ENCODE peak calls at places on chromosome X, in eight cellular contexts. C is AG04450, A is spleen, N is Panc1, S is endothelial cell, D is WERI-Rb-1, M is brain microvascular endothelial cell, P is glutamatergic neuron. H is an unnamed sample.

GRCh38 chrX:106611682-106612402 is at the start of gene RADX:
- DNase-seq in C (peak; percentile 15), A (peak; percentile 95), N (peak; percentile 67), S (peak; percentile 74), D (peak; percentile 16), M (peak; percentile 46), P (peak; percentile 84), H (peak; percentile 74)

GRCh38 chrX:97363843-97364242 is 480.1 kb downstream of the RPA4 start:
- DNase-seq in C (no peak), A (no peak), N (no peak), S (no peak), D (no peak), M (no peak), P (no peak), H (no peak)

GRCh38 chrX:100649550-100650356 is 5.8 kb downstream of the SRPX2 start:
- DNase-seq in C (peak; percentile 78), A (no peak), N (no peak), S (peak; percentile 6), D (peak; percentile 58), M (peak; percentile 83), P (no peak), H (peak; percentile 75)

GRCh38 chrX:72685810-72686465 is 28.2 kb downstream of the PHKA1 start:
- DNase-seq in C (no peak), A (no peak), N (no peak), S (no peak), D (no peak), M (no peak), P (no peak), H (peak; percentile 37)

GRCh38 chrX:153423652-153424051 is 12.4 kb downstream of the ZFP92 start:
- DNase-seq in C (no peak), A (no peak), N (no peak), S (no peak), D (no peak), M (no peak), P (no peak), H (no peak)

GRCh38 chrX:44675364-44676024 is 132.8 kb upstream of the FUNDC1 start:
- DNase-seq in C (peak; percentile 88), A (no peak), N (no peak), S (no peak), D (no peak), M (peak; percentile 45), P (peak; percentile 32), H (peak; percentile 19)

GRCh38 chrX:155262970-155263754 is 1.1 kb downstream of the RAB39B start:
- DNase-seq in C (no peak), A (no peak), N (no peak), S (no peak), D (no peak), M (no peak), P (no peak), H (no peak)

GRCh38 chrX:118215346-118215745 is 98.7 kb upstream of the KLHL13 start:
- DNase-seq in C (no peak), A (no peak), N (no peak), S (no peak), D (no peak), M (no peak), P (no peak), H (no peak)

GRCh38 chrX:47264507-47265173 is 31.8 kb downstream of the USP11 start:
- DNase-seq in C (no peak), A (no peak), N (no peak), S (no peak), D (no peak), M (peak; percentile 47), P (no peak), H (no peak)

GRCh38 chrX:7163146-7163677 is 15.3 kb upstream of the PUDP start:
- DNase-seq in C (no peak), A (no peak), N (no peak), S (no peak), D (no peak), M (no peak), P (no peak), H (no peak)

GRCh38 chrX:10041383-10041782 is 74.2 kb downstream of the CLDN34 start:
- DNase-seq in C (no peak), A (no peak), N (no peak), S (no peak), D (no peak), M (no peak), P (no peak), H (no peak)

GRCh38 chrX:86133761-86134160 is 14.5 kb upstream of the DACH2 start:
- DNase-seq in C (no peak), A (no peak), N (no peak), S (no peak), D (no peak), M (no peak), P (no peak), H (no peak)

GRCh38 chrX:148517191-148517590 is 16.8 kb downstream of the AFF2 start:
- DNase-seq in C (no peak), A (no peak), N (no peak), S (no peak), D (no peak), M (no peak), P (no peak), H (no peak)

GRCh38 chrX:125094901-125095300 is 224.8 kb upstream of the TEX13C start:
- DNase-seq in C (no peak), A (no peak), N (no peak), S (no peak), D (no peak), M (no peak), P (no peak), H (no peak)

GRCh38 chrX:45758738-45759397 is 558.2 kb upstream of the DIPK2B start:
- DNase-seq in C (no peak), A (no peak), N (no peak), S (no peak), D (no peak), M (no peak), P (no peak), H (no peak)

DNA sequence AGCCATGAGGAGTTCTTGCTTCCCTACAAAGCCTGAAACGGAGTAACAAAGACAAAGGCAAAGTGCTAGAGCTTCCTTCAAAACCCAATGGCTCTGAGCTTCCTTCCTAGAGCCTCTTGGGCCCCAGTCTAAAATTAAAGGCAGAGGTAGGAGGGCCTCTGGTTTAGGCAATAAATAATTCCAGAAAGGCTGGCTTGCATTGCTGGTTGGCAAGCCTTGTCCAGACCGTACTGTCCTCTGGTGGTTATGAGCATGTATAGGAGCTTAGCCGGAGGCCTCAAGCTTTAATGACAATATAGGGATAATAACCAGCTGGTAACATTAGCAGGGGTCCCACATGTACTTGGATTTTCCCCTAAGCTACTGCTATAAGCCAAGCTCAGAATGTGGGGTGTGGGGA is 237.3 kb downstream of the AR start:
- DNase-seq in C (no peak), A (no peak), N (no peak), S (no peak), D (no peak), M (no peak), P (no peak), H (no peak)
- TF ChIP-seq CTCF in C (peak; percentile 54), A (no peak), N (peak; percentile 7), S (no peak), D (no peak), M (peak; percentile 56), P (no peak), H (no peak)

DNA sequence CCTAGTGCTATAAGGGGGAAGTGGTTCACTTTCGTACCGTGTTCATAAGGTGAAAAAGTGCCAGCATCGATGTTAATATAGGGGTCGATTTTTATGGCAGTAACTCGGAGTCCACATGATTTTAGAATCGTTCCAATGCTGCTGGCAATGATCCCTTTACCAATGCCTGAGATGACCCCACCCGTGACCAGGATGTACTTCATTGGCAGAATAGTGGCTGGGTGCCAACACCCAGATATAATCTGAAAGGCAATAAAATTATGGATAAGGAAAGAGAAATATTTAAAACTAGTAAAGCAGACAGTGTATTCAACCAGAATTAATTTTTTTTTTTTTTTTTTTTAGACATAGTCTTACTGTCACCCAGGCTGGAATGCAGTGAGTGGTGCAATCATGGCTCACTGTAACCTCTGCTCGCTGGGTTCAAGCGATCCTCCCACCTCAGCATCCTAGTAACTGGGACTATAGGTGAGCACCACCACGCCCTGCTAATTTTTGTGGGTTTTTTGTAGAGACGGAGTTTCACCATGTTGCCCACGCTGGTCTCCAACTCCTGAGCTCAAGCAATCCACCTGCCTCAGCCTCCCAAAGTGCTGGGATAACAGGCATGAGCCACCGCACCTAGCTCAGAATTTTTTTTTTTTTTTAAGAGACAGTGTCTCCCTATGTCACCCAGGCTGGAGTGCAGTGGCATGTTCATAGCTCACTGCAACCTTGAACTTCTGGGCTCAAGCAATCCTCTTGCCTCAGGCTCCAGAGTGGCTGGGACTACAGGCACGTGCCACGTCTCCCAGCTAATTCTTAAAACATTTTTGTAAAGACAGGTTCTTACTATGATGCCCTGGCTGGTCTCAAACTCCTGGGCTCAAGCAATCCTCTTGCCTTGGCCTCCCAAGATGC is 9.5 kb downstream of the CTPS2 start:
- DNase-seq in C (no peak), A (no peak), N (no peak), S (no peak), D (no peak), M (no peak), P (no peak), H (no peak)
- TF ChIP-seq CTCF in C (no peak), A (no peak), N (no peak), S (no peak), D (no peak), M (no peak), P (no peak), H (no peak)

GRCh38 chrX:29039501-29039900 is 452.3 kb downstream of the IL1RAPL1 start:
- DNase-seq in C (no peak), A (no peak), N (no peak), S (no peak), D (no peak), M (no peak), P (no peak), H (no peak)

GRCh38 chrX:29042341-29042740 is 455.1 kb downstream of the IL1RAPL1 start:
- DNase-seq in C (no peak), A (no peak), N (no peak), S (no peak), D (no peak), M (no peak), P (no peak), H (no peak)

GRCh38 chrX:29043751-29044150 is 456.5 kb downstream of the IL1RAPL1 start:
- DNase-seq in C (no peak), A (no peak), N (no peak), S (no peak), D (no peak), M (no peak), P (no peak), H (no peak)

GRCh38 chrX:29040160-29040559 is 452.9 kb downstream of the IL1RAPL1 start:
- DNase-seq in C (no peak), A (no peak), N (no peak), S (no peak), D (no peak), M (no peak), P (no peak), H (no peak)

DNA sequence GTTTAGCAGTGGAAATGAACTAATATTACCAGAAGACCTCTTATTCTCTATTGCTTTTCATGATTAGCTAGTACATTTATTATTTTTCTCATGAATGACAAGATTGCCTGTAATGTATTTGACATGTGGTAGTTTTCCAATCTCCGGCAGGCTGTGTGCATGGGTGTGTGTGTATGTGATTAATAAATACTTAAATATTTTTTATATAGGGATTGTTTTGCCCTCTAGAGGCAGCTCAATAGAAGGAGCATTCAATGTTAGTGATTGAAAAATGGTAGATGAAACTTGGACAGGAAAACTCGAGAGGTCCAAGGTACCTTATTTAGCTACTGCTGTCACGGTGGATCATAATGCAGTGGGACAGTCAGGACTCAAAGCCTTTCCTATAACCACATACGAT is 457.6 kb downstream of the IL1RAPL1 start:
- DNase-seq in C (no peak), A (no peak), N (no peak), S (no peak), D (no peak), M (no peak), P (no peak), H (no peak)
- TF ChIP-seq CTCF in C (peak; percentile 49), A (no peak), N (peak; percentile 40), S (no peak), D (no peak), M (peak; percentile 42), P (no peak), H (no peak)

GRCh38 chrX:17007134-17007768 is 60.8 kb downstream of the REPS2 start:
- DNase-seq in C (no peak), A (no peak), N (no peak), S (no peak), D (peak; percentile 62), M (no peak), P (peak; percentile 24), H (peak; percentile 41)
- TF ChIP-seq CTCF in C (peak; percentile 50), A (no peak), N (peak; percentile 52), S (no peak), D (peak; percentile 69), M (peak; percentile 67), P (peak; percentile 31), H (peak; percentile 36)

H was measured in Calu3.